ENCODE peak calls at places on chromosomes 3 and 15, in four cellular contexts. H is IMR-90, A is A549, X is SK-N-SH. N is an unnamed sample.

GRCh38 chr3:61733866-61734265 is 172.5 kb downstream of the PTPRG start:
- DNase-seq in H (no peak), A (no peak), X (no peak), N (no peak)

GRCh38 chr15:39610665-39611064 is 29.8 kb downstream of the THBS1 start:
- DNase-seq in H (no peak), A (no peak), X (no peak), N (no peak)

GRCh38 chr3:15804553-15805095 is 6.8 kb upstream of the ANKRD28 start:
- DNase-seq in H (no peak), A (no peak), X (no peak), N (peak)

GRCh38 chr3:141262306-141262705 is 30.7 kb downstream of the PXYLP1 start:
- DNase-seq in H (peak), A (no peak), X (no peak), N (no peak)

GRCh38 chr3:16568532-16568931 is 36.7 kb downstream of the DAZL start:
- DNase-seq in H (no peak), A (no peak), X (no peak), N (no peak)

GRCh38 chr3:53103566-53104296 is 26.5 kb downstream of the RFT1 start:
- DNase-seq in H (peak), A (no peak), X (no peak), N (no peak)

GRCh38 chr3:11494131-11494916 is 149.4 kb downstream of the VGLL4 start:
- DNase-seq in H (no peak), A (no peak), X (no peak), N (no peak)

GRCh38 chr15:101558217-101558941 is 68.9 kb upstream of the PCSK6 start:
- DNase-seq in H (no peak), A (no peak), X (no peak), N (no peak)

GRCh38 chr3:177681156-177681555 is 483.9 kb upstream of the TBL1XR1 start:
- DNase-seq in H (no peak), A (no peak), X (no peak), N (no peak)

GRCh38 chr3:111164621-111165020 is 93.0 kb downstream of the NECTIN3 start:
- DNase-seq in H (no peak), A (no peak), X (no peak), N (no peak)

GRCh38 chr3:34033840-34034239 is 235.4 kb downstream of the PDCD6IP start:
- DNase-seq in H (no peak), A (no peak), X (no peak), N (no peak)

GRCh38 chr3:17602126-17602525 is 140.3 kb downstream of the TBC1D5 start:
- DNase-seq in H (peak), A (peak), X (no peak), N (no peak)
- TF ChIP-seq RCOR1 in H (no peak), A (no peak), X (no peak), N (no peak)

DNA sequence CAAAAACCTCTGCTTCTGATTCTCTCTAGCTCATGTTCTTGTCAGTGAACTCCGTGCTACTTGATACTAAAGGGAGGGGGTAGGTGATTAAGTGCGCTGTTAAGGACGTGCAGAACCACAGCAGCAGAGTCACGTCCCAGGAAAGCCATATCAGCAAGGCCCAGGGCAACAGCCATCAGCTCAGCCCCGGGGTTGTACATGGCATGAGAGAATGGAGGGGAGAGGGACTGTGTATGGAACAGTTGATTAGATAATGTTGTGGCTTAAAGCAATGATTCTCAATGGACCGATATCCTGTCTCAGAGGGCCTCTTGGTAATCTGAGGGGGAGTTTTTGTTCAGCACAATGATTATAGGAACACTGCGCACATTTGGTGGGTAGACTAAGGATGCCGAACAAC is 27.6 kb downstream of the C2CD4A start:
- DNase-seq in H (no peak), A (no peak), X (no peak), N (peak)
- TF ChIP-seq RCOR1 in H (no peak), A (no peak), X (no peak), N (peak)

DNA sequence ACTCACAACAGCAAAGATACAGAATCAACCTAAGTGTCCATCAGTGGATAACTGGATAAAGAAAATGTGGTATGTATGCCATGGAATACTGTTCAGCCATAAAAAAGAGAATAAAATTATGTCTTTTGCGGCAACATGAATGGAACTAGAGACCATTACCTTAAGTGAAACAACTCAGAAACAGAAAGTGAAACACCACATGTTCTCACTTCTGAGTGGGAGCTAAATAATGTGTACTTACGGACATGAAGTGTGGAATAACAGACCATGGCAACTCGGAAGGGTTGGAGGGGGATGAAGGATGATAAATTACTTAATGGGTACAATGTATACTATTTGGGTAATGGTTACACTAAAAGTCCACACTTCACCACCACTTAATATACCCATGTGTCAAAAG is 600.6 kb downstream of the MAGI1 start:
- DNase-seq in H (no peak), A (no peak), X (no peak), N (no peak)
- TF ChIP-seq RCOR1 in H (no peak), A (no peak), X (no peak), N (no peak)

GRCh38 chr15:92708635-92709034 is 53.1 kb upstream of the FAM174B start:
- DNase-seq in H (no peak), A (no peak), X (no peak), N (no peak)

GRCh38 chr15:92711457-92711831 is 55.9 kb upstream of the FAM174B start:
- DNase-seq in H (no peak), A (no peak), X (no peak), N (no peak)

GRCh38 chr15:92707880-92708551 is 52.4 kb upstream of the FAM174B start:
- DNase-seq in H (no peak), A (no peak), X (no peak), N (no peak)

GRCh38 chr15:92709064-92709463 is 53.5 kb upstream of the FAM174B start:
- DNase-seq in H (no peak), A (no peak), X (peak), N (no peak)

GRCh38 chr15:92705693-92706618 is 50.4 kb upstream of the FAM174B start:
- DNase-seq in H (no peak), A (no peak), X (no peak), N (no peak)
- TF ChIP-seq RCOR1 in H (no peak), A (no peak), X (no peak), N (no peak)

GRCh38 chr15:81338422-81339007 is 14.6 kb upstream of the STARD5 start:
- DNase-seq in H (peak), A (peak), X (no peak), N (no peak)
- TF ChIP-seq RCOR1 in H (peak), A (no peak), X (no peak), N (no peak)

GRCh38 chr15:72593838-72594237 is 60.7 kb upstream of the GOLGA6B start:
- DNase-seq in H (peak), A (no peak), X (no peak), N (no peak)
- TF ChIP-seq RCOR1 in H (no peak), A (no peak), X (no peak), N (no peak)

DNA sequence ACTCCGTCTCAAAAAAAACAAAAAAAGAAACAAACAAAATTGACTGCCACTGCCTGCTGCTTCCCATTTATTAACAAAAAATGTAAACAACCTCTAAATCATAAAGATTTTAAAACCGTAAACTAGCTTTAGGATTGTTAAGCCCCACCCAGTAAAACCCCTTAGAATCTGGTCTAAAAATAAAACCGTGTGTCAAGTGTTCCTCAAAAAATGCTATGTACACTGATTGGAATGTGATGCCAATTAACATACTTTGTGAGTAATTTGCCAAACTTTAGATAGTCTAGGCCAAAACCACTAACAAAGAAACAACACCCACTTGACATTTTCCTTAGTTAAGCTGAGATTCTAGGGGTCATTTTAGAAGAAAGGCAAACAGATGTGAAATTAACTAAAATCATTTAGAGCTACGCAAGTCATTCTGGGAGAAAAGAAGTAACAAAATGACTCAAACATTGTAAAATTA is 5.3 kb downstream of the RAF1 start:
- DNase-seq in H (peak), A (no peak), X (no peak), N (no peak)
- TF ChIP-seq RCOR1 in H (no peak), A (no peak), X (no peak), N (no peak)

GRCh38 chr15:94070341-94071275 is 160.8 kb upstream of the MCTP2 start:
- DNase-seq in H (no peak), A (peak), X (no peak), N (no peak)
- TF ChIP-seq RCOR1 in H (no peak), A (no peak), X (no peak), N (no peak)

GRCh38 chr3:129989391-129989790 is 14.9 kb downstream of the TRH start:
- DNase-seq in H (no peak), A (no peak), X (no peak), N (no peak)

GRCh38 chr3:129988429-129988828 is 13.9 kb downstream of the TRH start:
- DNase-seq in H (no peak), A (no peak), X (no peak), N (no peak)

GRCh38 chr3:129983561-129983960 is 9.0 kb downstream of the TRH start:
- DNase-seq in H (no peak), A (no peak), X (no peak), N (no peak)

GRCh38 chr3:129984124-129984523 is 9.6 kb downstream of the TRH start:
- DNase-seq in H (no peak), A (no peak), X (no peak), N (no peak)

GRCh38 chr3:129985113-129985512 is 10.6 kb downstream of the TRH start:
- DNase-seq in H (no peak), A (no peak), X (peak), N (no peak)
- TF ChIP-seq RCOR1 in H (no peak), A (no peak), X (no peak), N (no peak)

GRCh38 chr3:124747111-124747981 is 17.1 kb downstream of the UMPS start:
- DNase-seq in H (no peak), A (no peak), X (no peak), N (no peak)

GRCh38 chr3:124748560-124749198 is 18.4 kb downstream of the UMPS start:
- DNase-seq in H (no peak), A (no peak), X (no peak), N (no peak)

GRCh38 chr3:124745756-124746155 is 15.5 kb downstream of the UMPS start:
- DNase-seq in H (no peak), A (no peak), X (no peak), N (no peak)

GRCh38 chr3:124741027-124741426 is 10.8 kb downstream of the UMPS start:
- DNase-seq in H (peak), A (no peak), X (no peak), N (no peak)

DNA sequence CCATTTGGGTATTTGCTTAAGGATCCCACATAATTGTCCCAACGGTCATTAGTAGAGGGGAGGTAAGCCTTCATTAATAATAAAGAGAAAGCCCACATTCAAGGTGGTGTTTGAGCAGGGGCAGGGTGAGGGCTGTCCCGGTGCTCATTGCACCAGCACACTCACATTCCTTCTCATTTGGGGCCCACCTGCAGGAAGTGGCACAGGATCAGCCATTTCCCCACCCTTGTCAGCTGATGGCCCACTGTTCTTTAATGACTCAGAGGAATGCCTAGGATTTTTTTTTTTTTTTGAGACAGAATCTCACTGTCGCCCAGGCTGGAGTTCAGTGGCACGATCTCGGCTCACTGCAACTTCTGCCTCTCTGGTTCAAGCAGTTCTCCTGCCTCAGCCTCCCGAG is 14.8 kb downstream of the UMPS start:
- DNase-seq in H (no peak), A (no peak), X (no peak), N (no peak)
- TF ChIP-seq RCOR1 in H (no peak), A (no peak), X (no peak), N (no peak)

N was measured in K562.